ENCODE peak calls at places on chromosomes 7 and 10, in five cellular contexts. Z is neural progenitor cell, M is breast epithelium, W is psoas muscle, X is uterus. O is an unnamed sample. For H3K36me3, the result is how much of the 10 kb centered on the place peaks cover.

GRCh38 chr7:90266808-90267207 is 21.8 kb downstream of the CFAP69 start:
- DNase-seq in M (no peak), W (no peak), Z (no peak), X (peak), O (no peak)

GRCh38 chr7:74542558-74543117 is 88.9 kb downstream of the GTF2IRD1 start:
- DNase-seq in M (peak), X (no peak), Z (no peak), W (peak), O (no peak)

GRCh38 chr7:12607134-12607533 is 36.6 kb downstream of the SCIN start:
- DNase-seq in Z (no peak), M (no peak), W (no peak), X (no peak), O (no peak)

GRCh38 chr7:7434379-7434778 is 101.3 kb downstream of the COL28A1 start:
- DNase-seq in W (no peak), Z (no peak), X (no peak), M (no peak), O (no peak)

GRCh38 chr7:28621369-28621807 is 209.1 kb downstream of the CREB5 start:
- DNase-seq in Z (no peak), M (no peak), X (no peak), W (no peak), O (no peak)

GRCh38 chr10:54904833-54905232 is 103.8 kb upstream of the PCDH15 start:
- DNase-seq in M (no peak), X (no peak), W (no peak), Z (no peak), O (no peak)

GRCh38 chr7:38796636-38797501 is 112.1 kb downstream of the VPS41 start:
- DNase-seq in X (peak), Z (peak), W (peak), M (peak), O (no peak)

GRCh38 chr10:111593578-111593977 is 516.7 kb downstream of the ADRA2A start:
- DNase-seq in X (no peak), Z (no peak), W (no peak), M (no peak), O (no peak)

GRCh38 chr10:5550621-5551530 is 26.1 kb downstream of the CALML3 start:
- DNase-seq in X (no peak), W (peak), Z (no peak), M (no peak), O (no peak)

GRCh38 chr7:27339478-27339877 is 96.9 kb downstream of the EVX1 start:
- DNase-seq in W (no peak), Z (no peak), M (no peak), X (no peak), O (no peak)

GRCh38 chr10:20004087-20004523 is 187.9 kb downstream of the PLXDC2 start:
- DNase-seq in W (peak), M (no peak), Z (no peak), X (peak), O (no peak)

GRCh38 chr7:5629941-5630340 is 151.5 kb downstream of the RNF216 start:
- DNase-seq in X (no peak), W (peak), M (no peak), Z (no peak), O (no peak)

GRCh38 chr10:111766464-111766863 is 417.1 kb downstream of the GPAM start:
- DNase-seq in M (no peak), Z (peak), W (no peak), X (no peak), O (no peak)

GRCh38 chr10:13439771-13440708 is 88.8 kb downstream of the BEND7 start:
- DNase-seq in Z (peak), W (peak), X (peak), M (peak), O (no peak)
- H3K27ac ChIP-seq in Z (no peak), W (no peak), X (no peak), M (no peak), O (no peak)

GRCh38 chr7:35894721-35895120 is 93.9 kb downstream of the SEPTIN7 start:
- DNase-seq in M (no peak), X (no peak), Z (no peak), W (no peak), O (no peak)

GRCh38 chr7:35889001-35889400 is 88.1 kb downstream of the SEPTIN7 start:
- DNase-seq in W (no peak), M (no peak), X (no peak), Z (no peak), O (no peak)

GRCh38 chr7:35889870-35890269 is 89.0 kb downstream of the SEPTIN7 start:
- DNase-seq in Z (no peak), W (no peak), X (no peak), M (no peak), O (no peak)

GRCh38 chr7:35891004-35891830 is 90.4 kb downstream of the SEPTIN7 start:
- DNase-seq in M (no peak), Z (no peak), X (no peak), W (no peak), O (no peak)

GRCh38 chr7:35893649-35894048 is 92.8 kb downstream of the SEPTIN7 start:
- DNase-seq in M (no peak), X (no peak), W (no peak), Z (no peak), O (no peak)
- H3K36me3 ChIP-seq in M (under half), X (under half), W (under half), Z (under half), O (under half)

GRCh38 chr10:96322275-96322674 is 18.0 kb downstream of the DNTT start:
- DNase-seq in W (no peak), X (no peak), Z (no peak), M (no peak), O (no peak)

GRCh38 chr10:96325719-96326373 is 21.6 kb downstream of the DNTT start:
- DNase-seq in M (no peak), X (no peak), Z (no peak), W (no peak), O (no peak)

GRCh38 chr10:96319754-96320514 is 15.7 kb downstream of the DNTT start:
- DNase-seq in W (no peak), M (no peak), X (no peak), Z (no peak), O (no peak)

GRCh38 chr10:96324447-96324846 is 20.2 kb downstream of the DNTT start:
- DNase-seq in M (no peak), Z (no peak), W (no peak), X (no peak), O (no peak)

GRCh38 chr10:96321822-96322221 is 17.6 kb downstream of the DNTT start:
- DNase-seq in X (no peak), M (no peak), W (no peak), Z (no peak), O (no peak)
- TF ChIP-seq CTCF in X (no peak), M (no peak), W (no peak), Z (peak), O (no peak)

DNA sequence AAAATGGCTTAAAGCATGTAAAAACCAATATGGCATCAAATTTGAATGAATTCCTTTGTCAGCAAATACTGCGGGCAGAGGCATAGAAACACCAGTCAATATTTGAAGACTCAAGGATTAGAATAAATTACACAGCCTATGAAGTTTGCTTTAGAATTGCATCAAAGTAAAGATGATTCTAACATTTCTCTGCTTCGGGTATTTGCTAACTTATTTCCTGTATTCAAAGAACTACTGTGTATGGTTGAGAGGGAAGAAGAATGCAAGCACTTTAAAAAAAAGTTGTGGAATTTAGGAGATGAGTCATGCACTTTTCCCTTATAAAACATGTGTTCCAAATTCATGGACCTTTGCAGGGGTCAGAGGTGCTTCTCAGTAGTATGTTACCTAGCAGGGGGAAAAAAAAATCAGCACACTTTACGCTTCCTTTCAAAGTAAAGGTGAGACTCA is 90.1 kb downstream of the PIP4K2A start:
- DNase-seq in M (no peak), X (no peak), W (no peak), Z (no peak), O (no peak)
- H3K27ac ChIP-seq in M (peak), X (peak), W (no peak), Z (no peak), O (peak)

GRCh38 chr7:66725843-66726242 is 14.7 kb upstream of the RABGEF1 start:
- DNase-seq in W (no peak), Z (no peak), X (no peak), M (no peak), O (no peak)
- H3K36me3 ChIP-seq in W (under half), Z (under half), X (under half), M (under half), O (under half)

GRCh38 chr10:15715619-15716227 is 4.0 kb downstream of the ITGA8 start:
- DNase-seq in Z (peak), M (no peak), W (no peak), X (no peak), O (no peak)
- TF ChIP-seq CTCF in Z (peak), M (peak), W (peak), X (peak), O (no peak)

DNA sequence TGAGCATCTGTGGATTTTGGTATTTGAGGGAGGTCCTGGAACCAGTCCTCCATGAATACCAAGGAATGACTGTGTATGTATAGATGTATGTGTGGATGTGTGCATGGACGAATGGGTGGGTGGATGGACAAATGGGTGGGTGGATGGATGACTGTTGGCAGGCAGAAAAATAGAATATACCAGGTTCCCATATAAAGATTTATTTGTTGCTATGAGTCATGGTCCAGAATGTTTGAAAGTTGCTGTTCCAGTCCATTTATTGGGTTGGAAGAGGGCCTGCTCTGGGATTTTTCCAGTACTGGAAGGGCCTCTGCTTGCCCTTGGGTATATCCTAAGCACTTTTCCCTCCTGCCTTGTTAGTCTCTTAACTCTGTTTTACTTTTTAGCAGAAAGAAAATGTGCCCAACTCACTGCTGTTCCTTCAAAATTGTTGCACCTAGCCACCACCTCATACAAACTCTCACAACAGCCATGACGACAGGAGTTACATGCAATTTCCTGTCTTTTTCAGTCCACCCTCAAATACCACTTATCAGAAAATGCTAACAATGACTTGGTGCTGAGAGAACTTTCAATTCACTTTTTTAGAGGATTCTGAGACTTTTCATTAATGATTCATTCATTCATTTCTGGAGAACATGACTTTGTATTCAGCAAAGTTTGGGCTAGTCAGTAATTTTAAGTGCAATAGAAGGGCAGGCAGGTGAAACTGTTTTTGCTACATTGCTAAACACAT is 108.1 kb downstream of the EEPD1 start:
- DNase-seq in M (no peak), Z (no peak), X (no peak), W (no peak), O (no peak)
- H3K27ac ChIP-seq in M (no peak), Z (no peak), X (no peak), W (peak), O (peak)

GRCh38 chr7:23405240-23405618 is 65.1 kb downstream of the IGF2BP3 start:
- DNase-seq in W (no peak), M (no peak), Z (no peak), X (no peak), O (no peak)
- H3K36me3 ChIP-seq in W (under half), M (under half), Z (under half), X (under half), O (under half)

DNA sequence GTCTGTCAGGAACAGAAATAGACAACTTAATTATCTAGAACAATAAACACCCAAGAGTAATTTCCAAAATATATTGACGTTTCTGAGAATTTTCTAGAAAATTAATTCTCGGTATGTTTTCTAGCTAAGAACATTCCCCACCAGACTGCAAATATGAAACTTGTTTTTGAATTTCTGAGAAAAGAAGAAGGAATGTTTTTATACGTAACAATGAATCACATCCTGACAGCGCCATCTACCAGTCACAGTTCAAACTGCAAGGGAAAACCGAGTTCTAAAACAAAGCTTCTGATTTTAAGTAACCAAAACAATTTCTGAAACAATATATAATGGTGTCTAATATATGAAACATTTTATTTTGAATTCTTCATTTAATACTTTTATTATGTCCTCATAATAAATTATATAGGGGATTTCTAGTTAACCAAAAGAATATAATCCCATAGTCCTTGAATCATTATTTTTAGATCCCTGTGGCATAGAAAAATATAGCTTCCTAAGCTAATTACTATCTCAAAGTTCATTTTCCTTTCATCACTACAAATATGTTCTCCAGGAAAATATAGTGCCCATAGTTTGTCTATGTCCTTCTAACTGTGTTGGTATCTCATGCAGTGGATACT is 34.5 kb upstream of the MEOX2 start:
- DNase-seq in X (peak), M (no peak), Z (peak), W (no peak), O (no peak)
- TF ChIP-seq CTCF in X (peak), M (peak), Z (peak), W (peak), O (no peak)

GRCh38 chr7:75993689-75994387 is 557 bp downstream of the TMEM120A start:
- DNase-seq in X (peak), W (peak), M (peak), Z (peak), O (no peak)
- H3K27ac ChIP-seq in X (peak), W (peak), M (peak), Z (no peak), O (peak)